ENCODE peak calls at places on chromosomes 16 and 17, in five cellular contexts. P is adrenal gland; U is HCT116; C is tibial artery; X is CD4-positive, alpha-beta memory T cell. T is an unnamed sample. For H3K4me1 and H3K27me3, the result is how much of the 10 kb centered on the place peaks cover.

GRCh38 chr17:80474231-80474932 is 2.0 kb downstream of the NPTX1 start:
- DNase-seq in P (no peak), U (peak), C (no peak), X (peak), T (peak)

GRCh38 chr16:57713596-57713995 is 19.0 kb downstream of the DRC7 start:
- DNase-seq in P (no peak), U (no peak), C (no peak), X (no peak), T (no peak)

GRCh38 chr17:36495076-36495578 is 8.6 kb downstream of the ZNHIT3 start:
- DNase-seq in P (no peak), U (no peak), C (peak), X (no peak), T (no peak)

GRCh38 chr17:62994931-62995330 is 28.9 kb downstream of the TANC2 start:
- DNase-seq in P (no peak), U (no peak), C (no peak), X (no peak), T (no peak)

GRCh38 chr16:1043831-1044514 is 28.6 kb upstream of the SSTR5 start:
- DNase-seq in P (no peak), U (no peak), C (no peak), X (no peak), T (no peak)

GRCh38 chr17:82464567-82464929 is 6.0 kb downstream of the NARF start:
- DNase-seq in P (no peak), U (no peak), C (no peak), X (no peak), T (no peak)

GRCh38 chr17:49696233-49696761 is 11.5 kb downstream of the SLC35B1 start:
- DNase-seq in P (no peak), U (no peak), C (no peak), X (peak), T (no peak)

GRCh38 chr16:86628614-86629013 is 50.3 kb downstream of the FOXL1 start:
- DNase-seq in P (no peak), U (no peak), C (peak), X (no peak), T (no peak)

GRCh38 chr17:58005728-58006562 is 1.1 kb downstream of the SRSF1 start:
- DNase-seq in P (no peak), U (no peak), C (no peak), X (peak), T (no peak)

GRCh38 chr17:78717431-78717980 is 64.6 kb downstream of the CYTH1 start:
- DNase-seq in P (peak), U (no peak), C (no peak), X (no peak), T (peak)

GRCh38 chr17:46044286-46044928 is 45.4 kb downstream of the STH start:
- DNase-seq in P (peak), U (peak), C (peak), X (peak), T (peak)

GRCh38 chr17:74444406-74444805 is 12.5 kb downstream of the GPRC5C start:
- DNase-seq in P (peak), U (no peak), C (peak), X (no peak), T (no peak)

DNA sequence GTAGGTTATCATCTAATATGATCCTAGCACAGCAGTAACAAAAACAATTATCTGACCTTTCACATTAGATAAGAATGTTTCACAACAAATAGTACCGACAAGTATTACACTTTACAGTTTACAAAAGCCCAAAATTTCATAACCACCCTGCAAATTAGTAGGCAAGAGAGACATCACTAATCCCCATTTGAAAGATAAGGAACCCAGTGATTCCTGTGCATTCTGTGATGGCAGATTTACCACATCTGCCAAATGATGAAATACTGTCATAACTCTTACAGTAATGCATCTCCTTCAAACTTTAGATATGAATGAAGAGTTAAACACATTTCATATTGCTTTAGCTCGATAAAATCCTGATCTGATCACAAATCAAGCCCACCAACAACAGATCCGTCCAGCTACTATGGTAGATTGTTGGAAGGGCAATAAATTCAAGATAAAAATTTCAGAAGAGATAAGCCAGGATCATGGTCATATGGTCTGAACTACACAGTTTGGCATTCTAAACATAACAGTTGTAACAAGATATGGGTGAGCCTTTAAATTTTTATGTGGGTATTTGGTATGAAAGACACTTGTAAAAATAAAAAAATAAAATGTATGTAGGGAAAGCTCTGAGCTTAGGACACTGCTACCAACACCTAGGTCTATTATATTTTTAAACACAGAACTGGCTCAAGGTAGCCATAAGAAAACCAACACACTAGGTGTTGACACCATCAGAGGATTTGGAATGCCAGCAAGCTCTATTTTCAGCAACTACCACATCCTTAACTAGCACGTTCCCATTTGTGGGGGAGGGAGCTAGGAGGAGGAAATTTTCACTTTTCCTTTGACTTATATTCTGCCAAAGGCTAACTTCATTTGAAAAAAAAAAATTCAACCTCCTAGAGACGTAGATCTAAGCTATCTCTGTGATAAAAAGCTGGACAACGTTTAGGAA is 9.3 kb downstream of the YWHAE start:
- DNase-seq in P (no peak), U (no peak), C (peak), X (no peak), T (no peak)
- H3K4me1 ChIP-seq in P (half or more), U (under half), C (half or more), X (half or more), T (half or more)

GRCh38 chr16:67164599-67165061 is at the start of gene HSF4:
- DNase-seq in P (peak), U (no peak), C (peak), X (no peak), T (no peak)

GRCh38 chr16:67163903-67164558 is 514 bp upstream of the HSF4 start:
- DNase-seq in P (no peak), U (no peak), C (no peak), X (no peak), T (no peak)

GRCh38 chr16:67163164-67163902 is 1.2 kb upstream of the HSF4 start:
- DNase-seq in P (no peak), U (no peak), C (peak), X (peak), T (no peak)

GRCh38 chr16:67161595-67162058 is 1.9 kb downstream of the FBXL8 start:
- DNase-seq in P (peak), U (no peak), C (no peak), X (no peak), T (no peak)

GRCh38 chr16:67162439-67163163 is 1.9 kb upstream of the HSF4 start:
- DNase-seq in P (no peak), U (no peak), C (no peak), X (no peak), T (no peak)
- H3K27me3 ChIP-seq in P (under half), U (under half), C (under half), X (under half), T (under half)

DNA sequence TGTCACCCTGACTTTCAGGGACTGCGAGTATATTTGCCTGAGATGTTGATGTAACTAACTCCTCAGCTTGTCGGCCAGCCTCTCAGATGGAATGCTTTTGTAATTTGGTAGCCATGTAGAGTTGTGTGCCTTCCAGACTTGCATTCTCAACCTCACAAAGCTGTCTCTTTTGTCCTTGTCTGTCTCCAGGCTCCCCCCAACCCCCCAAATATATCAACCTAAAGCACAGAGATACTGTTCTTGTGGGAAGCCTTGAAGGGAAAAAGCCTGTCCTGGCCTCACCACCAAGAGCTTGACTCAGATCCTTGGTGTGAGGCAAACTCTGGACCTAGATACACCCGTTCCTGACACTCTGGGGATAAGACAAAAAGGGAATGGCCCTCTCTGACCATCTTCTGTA is 18.4 kb downstream of the SAP30BP start:
- DNase-seq in P (no peak), U (no peak), C (no peak), X (no peak), T (no peak)
- H3K4me3 ChIP-seq in P (no peak), U (no peak), C (no peak), X (no peak), T (no peak)

DNA sequence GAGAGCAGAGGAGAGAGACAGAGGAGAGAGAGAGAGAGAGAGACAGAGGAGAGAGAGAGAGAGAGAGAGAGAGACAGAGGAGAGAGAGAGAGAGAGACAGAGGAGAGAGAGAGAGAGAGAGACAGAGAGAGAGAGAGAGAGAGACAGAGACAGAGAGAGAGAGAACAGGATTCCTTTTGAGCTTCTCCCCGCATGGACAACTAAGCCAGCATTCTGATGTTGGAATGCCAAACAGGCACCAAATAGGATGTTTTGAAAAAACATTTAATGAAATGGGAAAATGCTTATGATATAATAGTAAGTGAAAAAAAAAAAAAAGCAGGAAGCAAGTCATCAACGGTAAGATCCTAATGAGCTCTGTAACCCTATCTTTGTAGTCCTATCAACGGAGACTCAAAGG is 60.7 kb downstream of the ARSG start:
- DNase-seq in P (no peak), U (no peak), C (no peak), X (no peak), T (no peak)
- H3K4me1 ChIP-seq in P (under half), U (under half), C (under half), X (half or more), T (under half)

GRCh38 chr17:76841776-76842405 is 26.3 kb upstream of the MGAT5B start:
- DNase-seq in P (no peak), U (no peak), C (no peak), X (no peak), T (peak)
- H3K27me3 ChIP-seq in P (under half), U (under half), C (half or more), X (under half), T (under half)

T was measured in HAP-1.